ENCODE peak calls at places on chromosome 6, in seven cellular contexts. V is stimulated activated CD4-positive, alpha-beta T cell treated with anti-CD3 and anti-CD28 coated beads, Interleukin-4, amount 100 ng/mL, for 24 hours; T is NCI-H460; Q is SW 1271; Y is SW480; R is AML-193; P is activated naive CD4-positive, alpha-beta T cell treated with anti-CD3 and anti-CD28 coated beads, Interleukin-2, amount 50 U/mL, for 72 hours. Z is an unnamed sample.

GRCh38 chr6:38876470-38876869 is 161.4 kb downstream of the DNAH8 start:
- DNase-seq in Y (no peak), V (peak; percentile 55), T (no peak), R (no peak), P (peak; percentile 5), Q (no peak), Z (peak; percentile 78)

GRCh38 chr6:143252961-143253360 is 192.3 kb downstream of the AIG1 start:
- DNase-seq in Q (no peak), V (no peak), R (no peak), Y (no peak), P (no peak), T (no peak), Z (no peak)

GRCh38 chr6:14798594-14798982 is 447.3 kb upstream of the JARID2 start:
- DNase-seq in P (no peak), R (no peak), T (no peak), Y (no peak), Q (no peak), V (no peak), Z (no peak)

GRCh38 chr6:30359276-30359675 is 14.3 kb downstream of the RPP21 start:
- DNase-seq in Q (no peak), P (no peak), V (no peak), Y (no peak), T (no peak), R (no peak), Z (no peak)

GRCh38 chr6:45256697-45257695 is 71.1 kb upstream of the RUNX2 start:
- DNase-seq in P (no peak), V (no peak), Q (no peak), T (no peak), R (no peak), Y (no peak), Z (no peak)

GRCh38 chr6:68326762-68327161 is 308.3 kb upstream of the ADGRB3 start:
- DNase-seq in V (no peak), P (no peak), Y (no peak), T (no peak), R (no peak), Q (no peak), Z (no peak)

GRCh38 chr6:135085700-135086413 is 31.2 kb upstream of the HBS1L start:
- DNase-seq in Y (no peak), P (no peak), T (no peak), R (no peak), Q (no peak), V (no peak), Z (no peak)

GRCh38 chr6:47308674-47309325 is 905 bp downstream of the TNFRSF21 start:
- DNase-seq in P (peak; percentile 32), Q (no peak), Y (peak; percentile 17), R (peak; percentile 5), V (peak; percentile 3), T (no peak), Z (no peak)

GRCh38 chr6:154682633-154683125 is 50.5 kb upstream of the SCAF8 start:
- DNase-seq in R (no peak), P (no peak), Q (no peak), Y (no peak), T (no peak), V (no peak), Z (no peak)

GRCh38 chr6:26223677-26224546 is 136.7 kb downstream of the HFE start:
- DNase-seq in Q (no peak), P (peak; percentile 47), R (no peak), V (peak; percentile 69), T (peak; percentile 90), Y (peak; percentile 97), Z (no peak)

GRCh38 chr6:34890526-34890910 is 1.5 kb downstream of the ANKS1A start:
- DNase-seq in P (no peak), T (no peak), Q (no peak), V (no peak), Y (no peak), R (peak; percentile 81), Z (no peak)

GRCh38 chr6:55153284-55153683 is 21.0 kb upstream of the HCRTR2 start:
- DNase-seq in R (no peak), P (no peak), T (no peak), Y (no peak), V (no peak), Q (no peak), Z (no peak)

GRCh38 chr6:19322691-19323470 is 514.3 kb upstream of the ID4 start:
- DNase-seq in Q (no peak), T (no peak), Y (no peak), V (no peak), P (no peak), R (no peak), Z (no peak)

GRCh38 chr6:129936329-129937165 is 75.4 kb upstream of the TMEM244 start:
- DNase-seq in Y (peak; percentile 26), P (peak; percentile 49), R (peak; percentile 73), Q (peak; percentile 49), V (peak; percentile 53), T (peak; percentile 56), Z (no peak)

GRCh38 chr6:147192278-147192911 is 11.8 kb upstream of the STXBP5 start:
- DNase-seq in T (no peak), R (no peak), P (no peak), V (no peak), Q (no peak), Y (no peak), Z (no peak)

GRCh38 chr6:70135219-70135769 is 167.6 kb downstream of the COL9A1 start:
- DNase-seq in P (no peak), V (no peak), Y (no peak), T (no peak), R (no peak), Q (no peak), Z (no peak)

GRCh38 chr6:166618866-166619761 is 7.9 kb downstream of the RPS6KA2 start:
- DNase-seq in Y (no peak), P (no peak), Q (no peak), T (no peak), V (no peak), R (no peak), Z (no peak)

GRCh38 chr6:136737343-136738177 is 54.7 kb downstream of the MAP3K5 start:
- DNase-seq in R (no peak), Q (no peak), V (no peak), Y (no peak), P (no peak), T (no peak), Z (no peak)

Z was measured in substantia nigra.